ENCODE peak calls at places on chromosome 14, in seven cellular contexts. One of them, this sample, is unnamed.

GRCh38 chr14:38578278-38578681 is 322.4 kb upstream of the CLEC14A start:
- DNase-seq in tibial artery: no peak
- DNase-seq in OCI-LY7: no peak
- DNase-seq in neural progenitor cell: peak
- DNase-seq in astrocyte of the cerebellum: no peak
- DNase-seq in heart right ventricle: no peak
- DNase-seq in psoas muscle: no peak
- DNase-seq in this sample: no peak

GRCh38 chr14:60014402-60014801 is 77.3 kb upstream of the PCNX4 start:
- DNase-seq in tibial artery: no peak
- DNase-seq in OCI-LY7: no peak
- DNase-seq in neural progenitor cell: no peak
- DNase-seq in astrocyte of the cerebellum: no peak
- DNase-seq in heart right ventricle: no peak
- DNase-seq in psoas muscle: no peak
- DNase-seq in this sample: no peak

GRCh38 chr14:41806355-41806975 is 199.8 kb downstream of the LRFN5 start:
- DNase-seq in tibial artery: no peak
- DNase-seq in OCI-LY7: no peak
- DNase-seq in neural progenitor cell: no peak
- DNase-seq in astrocyte of the cerebellum: no peak
- DNase-seq in heart right ventricle: no peak
- DNase-seq in psoas muscle: no peak
- DNase-seq in this sample: no peak

GRCh38 chr14:106831322-106831720 is 1304.9 kb downstream of the TMEM121 start:
- DNase-seq in tibial artery: no peak
- DNase-seq in OCI-LY7: peak
- DNase-seq in neural progenitor cell: no peak
- DNase-seq in astrocyte of the cerebellum: no peak
- DNase-seq in heart right ventricle: peak
- DNase-seq in psoas muscle: no peak
- DNase-seq in this sample: no peak

GRCh38 chr14:34931206-34931605 is 51.6 kb upstream of the SRP54 start:
- DNase-seq in tibial artery: no peak
- DNase-seq in OCI-LY7: peak
- DNase-seq in neural progenitor cell: no peak
- DNase-seq in astrocyte of the cerebellum: no peak
- DNase-seq in heart right ventricle: no peak
- DNase-seq in psoas muscle: no peak
- DNase-seq in this sample: no peak

GRCh38 chr14:88289214-88289613 is 33.9 kb downstream of the KCNK10 start:
- DNase-seq in tibial artery: no peak
- DNase-seq in OCI-LY7: no peak
- DNase-seq in neural progenitor cell: no peak
- DNase-seq in astrocyte of the cerebellum: no peak
- DNase-seq in heart right ventricle: no peak
- DNase-seq in psoas muscle: no peak
- DNase-seq in this sample: no peak

GRCh38 chr14:60008042-60008441 is 83.7 kb upstream of the PCNX4 start:
- DNase-seq in tibial artery: no peak
- DNase-seq in OCI-LY7: no peak
- DNase-seq in neural progenitor cell: no peak
- DNase-seq in astrocyte of the cerebellum: no peak
- DNase-seq in heart right ventricle: no peak
- DNase-seq in psoas muscle: no peak
- DNase-seq in this sample: no peak

GRCh38 chr14:89266754-89267153 is 150.3 kb downstream of the FOXN3 start:
- DNase-seq in tibial artery: no peak
- DNase-seq in OCI-LY7: no peak
- DNase-seq in neural progenitor cell: no peak
- DNase-seq in astrocyte of the cerebellum: no peak
- DNase-seq in heart right ventricle: no peak
- DNase-seq in psoas muscle: no peak
- DNase-seq in this sample: no peak

GRCh38 chr14:76710093-76711010 is 50.9 kb upstream of the VASH1 start:
- DNase-seq in tibial artery: no peak
- DNase-seq in OCI-LY7: peak
- DNase-seq in neural progenitor cell: peak
- DNase-seq in astrocyte of the cerebellum: peak
- DNase-seq in heart right ventricle: no peak
- DNase-seq in psoas muscle: no peak
- DNase-seq in this sample: no peak

DNA sequence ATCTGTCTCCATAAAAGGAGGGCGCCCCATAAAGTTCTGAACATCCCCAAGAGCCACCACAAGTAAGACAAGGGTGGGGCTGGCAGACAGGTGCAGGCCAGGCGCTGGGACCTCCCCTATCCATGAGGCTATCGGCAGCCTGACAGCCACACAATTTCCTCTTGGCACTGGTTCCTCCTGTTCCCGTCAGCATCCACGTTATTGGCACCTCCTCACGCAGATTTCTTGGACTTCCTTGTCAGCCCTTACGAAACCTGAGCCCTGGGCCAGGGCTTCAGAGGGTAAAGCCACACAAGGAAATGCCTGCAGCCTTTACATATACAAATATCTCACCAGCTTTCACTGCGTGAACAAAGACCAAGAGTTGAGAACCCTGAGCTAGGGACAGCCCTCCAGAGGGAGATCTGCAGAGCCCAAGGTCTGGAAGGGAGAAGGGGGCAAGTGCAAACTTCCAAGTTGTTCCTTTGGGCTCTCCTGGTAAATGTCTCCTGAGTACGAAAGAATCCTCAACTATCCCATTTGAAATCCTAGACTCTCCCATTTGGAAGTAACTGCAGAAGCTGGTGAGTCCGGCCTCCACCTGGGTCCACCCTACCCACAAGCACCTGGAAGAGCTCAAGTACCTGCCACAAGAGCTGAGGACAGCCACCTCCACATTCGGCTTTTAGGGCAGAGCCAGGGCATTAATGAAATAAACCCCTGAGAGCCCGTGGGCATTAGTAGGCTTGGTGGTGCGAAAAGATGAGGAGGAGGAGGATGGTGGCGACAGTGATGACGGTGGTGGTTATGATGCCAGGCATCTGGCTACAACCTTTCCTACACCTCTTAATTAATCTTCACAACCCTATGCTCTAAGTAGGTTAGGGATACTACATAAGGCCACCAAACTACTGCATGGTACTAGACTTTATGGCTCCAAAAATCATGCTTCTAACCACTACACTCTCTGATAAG is 5.5 kb upstream of the TC2N start:
- DNase-seq in tibial artery: peak
- DNase-seq in OCI-LY7: peak
- DNase-seq in neural progenitor cell: no peak
- DNase-seq in astrocyte of the cerebellum: peak
- DNase-seq in heart right ventricle: peak
- DNase-seq in psoas muscle: peak
- DNase-seq in this sample: peak
- H3K4me3 ChIP-seq in tibial artery: no peak
- H3K4me3 ChIP-seq in OCI-LY7: peak
- H3K4me3 ChIP-seq in neural progenitor cell: no peak
- H3K4me3 ChIP-seq in astrocyte of the cerebellum: no peak
- H3K4me3 ChIP-seq in heart right ventricle: no peak
- H3K4me3 ChIP-seq in psoas muscle: no peak
- H3K4me3 ChIP-seq in this sample: peak

GRCh38 chr14:101074124-101075024 is 170.9 kb upstream of the RTL1 start:
- DNase-seq in tibial artery: peak
- DNase-seq in OCI-LY7: no peak
- DNase-seq in neural progenitor cell: no peak
- DNase-seq in astrocyte of the cerebellum: no peak
- DNase-seq in heart right ventricle: no peak
- DNase-seq in psoas muscle: no peak
- DNase-seq in this sample: no peak
- H3K4me3 ChIP-seq in tibial artery: no peak
- H3K4me3 ChIP-seq in OCI-LY7: no peak
- H3K4me3 ChIP-seq in neural progenitor cell: no peak
- H3K4me3 ChIP-seq in astrocyte of the cerebellum: no peak
- H3K4me3 ChIP-seq in heart right ventricle: no peak
- H3K4me3 ChIP-seq in psoas muscle: no peak
- H3K4me3 ChIP-seq in this sample: no peak

GRCh38 chr14:105091335-105092123 is 26.3 kb upstream of the GPR132 start:
- DNase-seq in tibial artery: peak
- DNase-seq in OCI-LY7: no peak
- DNase-seq in neural progenitor cell: no peak
- DNase-seq in astrocyte of the cerebellum: no peak
- DNase-seq in heart right ventricle: peak
- DNase-seq in psoas muscle: no peak
- DNase-seq in this sample: peak
- H3K4me3 ChIP-seq in tibial artery: peak
- H3K4me3 ChIP-seq in OCI-LY7: no peak
- H3K4me3 ChIP-seq in neural progenitor cell: no peak
- H3K4me3 ChIP-seq in astrocyte of the cerebellum: no peak
- H3K4me3 ChIP-seq in heart right ventricle: peak
- H3K4me3 ChIP-seq in psoas muscle: no peak
- H3K4me3 ChIP-seq in this sample: peak

DNA sequence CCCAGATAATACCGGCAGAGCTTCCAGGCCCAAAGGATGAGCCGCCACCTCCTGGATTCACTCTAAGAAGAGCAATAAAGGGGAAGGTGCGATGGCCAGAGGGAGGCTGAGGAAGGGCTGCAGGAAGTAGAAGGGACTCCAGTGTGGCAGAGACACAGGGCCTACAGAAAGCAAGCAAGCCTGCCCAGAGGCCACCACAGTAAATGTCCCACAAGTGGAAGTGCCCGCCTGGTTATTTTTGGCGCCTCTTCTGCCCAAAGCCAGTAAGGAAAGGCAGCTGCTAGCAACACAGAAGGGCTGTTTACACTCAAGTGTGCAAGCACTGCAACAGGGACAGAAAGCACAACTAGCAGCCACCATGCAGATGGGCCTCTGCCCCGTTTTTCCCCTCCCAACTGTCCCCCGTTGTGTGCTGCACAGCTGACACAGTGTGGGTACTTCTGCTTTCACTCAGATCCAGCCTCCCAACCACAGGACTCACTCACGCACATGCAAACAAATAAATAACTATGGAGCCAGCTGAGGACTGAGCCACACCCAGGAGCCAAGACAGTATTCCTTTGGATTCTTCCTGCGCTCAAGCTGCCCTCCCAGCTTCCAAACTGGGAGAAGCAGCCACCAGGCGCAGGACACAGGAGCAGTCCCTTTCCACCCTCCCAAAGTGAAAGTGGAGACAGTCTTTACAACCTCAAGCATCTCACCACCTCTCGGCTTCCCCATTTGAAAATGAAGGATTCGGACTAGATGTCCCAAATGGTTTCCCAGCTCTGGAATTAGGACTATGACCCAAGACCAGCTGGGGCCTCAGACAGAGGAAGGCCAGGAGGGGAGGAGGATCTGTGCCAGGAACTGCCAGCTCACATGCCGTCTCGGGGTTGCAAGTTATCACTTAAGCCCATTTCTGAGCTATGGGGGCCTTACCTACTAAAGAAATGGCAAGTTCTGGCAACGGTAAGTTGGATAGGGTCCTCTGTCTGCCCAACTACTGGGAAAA is 40.0 kb upstream of the PNMA1 start:
- DNase-seq in tibial artery: no peak
- DNase-seq in OCI-LY7: peak
- DNase-seq in neural progenitor cell: no peak
- DNase-seq in astrocyte of the cerebellum: no peak
- DNase-seq in heart right ventricle: no peak
- DNase-seq in psoas muscle: no peak
- DNase-seq in this sample: no peak
- H3K4me3 ChIP-seq in tibial artery: peak
- H3K4me3 ChIP-seq in OCI-LY7: peak
- H3K4me3 ChIP-seq in neural progenitor cell: no peak
- H3K4me3 ChIP-seq in astrocyte of the cerebellum: peak
- H3K4me3 ChIP-seq in heart right ventricle: peak
- H3K4me3 ChIP-seq in psoas muscle: peak
- H3K4me3 ChIP-seq in this sample: peak

DNA sequence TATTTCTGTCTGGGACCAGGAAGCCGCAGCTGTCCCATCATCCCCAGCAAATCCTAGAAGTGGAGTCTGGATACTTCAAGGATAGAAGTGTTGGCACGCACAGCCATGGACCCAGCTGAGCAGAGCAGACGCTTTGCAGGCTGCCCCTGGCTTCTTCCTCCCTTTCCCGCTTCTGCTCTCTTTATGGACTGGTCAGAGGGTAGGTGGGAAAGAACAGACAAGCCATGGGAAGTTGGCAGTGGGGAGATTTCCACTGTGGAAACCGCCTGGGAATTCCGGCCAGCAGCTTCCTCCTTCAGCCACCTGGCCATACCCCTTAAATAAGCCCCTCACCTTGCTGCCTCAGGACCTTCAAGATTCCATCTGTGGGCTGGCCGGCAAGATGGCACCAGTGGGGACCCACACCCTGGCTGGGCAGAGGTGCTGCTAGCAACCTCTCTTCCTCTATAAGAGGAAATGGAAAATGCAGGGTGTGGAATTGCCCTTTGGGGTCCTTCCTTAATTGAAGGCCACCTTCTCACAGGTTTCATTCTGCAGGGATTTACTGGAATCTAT is 20.6 kb downstream of the OTUB2 start:
- DNase-seq in tibial artery: no peak
- DNase-seq in OCI-LY7: no peak
- DNase-seq in neural progenitor cell: no peak
- DNase-seq in astrocyte of the cerebellum: no peak
- DNase-seq in heart right ventricle: no peak
- DNase-seq in psoas muscle: peak
- DNase-seq in this sample: no peak
- H3K4me3 ChIP-seq in tibial artery: no peak
- H3K4me3 ChIP-seq in OCI-LY7: no peak
- H3K4me3 ChIP-seq in neural progenitor cell: no peak
- H3K4me3 ChIP-seq in astrocyte of the cerebellum: no peak
- H3K4me3 ChIP-seq in heart right ventricle: no peak
- H3K4me3 ChIP-seq in psoas muscle: no peak
- H3K4me3 ChIP-seq in this sample: no peak

GRCh38 chr14:91323671-91324605 is 79.4 kb upstream of the GPR68 start:
- DNase-seq in tibial artery: peak
- DNase-seq in OCI-LY7: peak
- DNase-seq in neural progenitor cell: peak
- DNase-seq in astrocyte of the cerebellum: peak
- DNase-seq in heart right ventricle: peak
- DNase-seq in psoas muscle: peak
- DNase-seq in this sample: peak
- H3K4me3 ChIP-seq in tibial artery: peak
- H3K4me3 ChIP-seq in OCI-LY7: peak
- H3K4me3 ChIP-seq in neural progenitor cell: no peak
- H3K4me3 ChIP-seq in astrocyte of the cerebellum: no peak
- H3K4me3 ChIP-seq in heart right ventricle: peak
- H3K4me3 ChIP-seq in psoas muscle: peak
- H3K4me3 ChIP-seq in this sample: peak